ENCODE peak calls at places on chromosomes 4 and X, in seven cellular contexts. One of them, this sample, is unnamed.
A peak's percentile ranks its signal among the peaks of the same experiment; 100 is the strongest.

GRCh38 chr4:176030391-176030790 is 35.2 kb upstream of the WDR17 start:
- DNase-seq in HCT116: no peak
- DNase-seq in HepG2: no peak
- DNase-seq in K562: no peak
- DNase-seq in H1: no peak
- DNase-seq in T47D: no peak
- DNase-seq in GM12878: no peak
- DNase-seq in this sample: no peak

GRCh38 chr4:84710520-84710919 is 127.6 kb downstream of the CDS1 start:
- DNase-seq in HCT116: no peak
- DNase-seq in HepG2: no peak
- DNase-seq in K562: no peak
- DNase-seq in H1: no peak
- DNase-seq in T47D: no peak
- DNase-seq in GM12878: no peak
- DNase-seq in this sample: no peak

GRCh38 chr4:110620352-110621327 is 2.2 kb downstream of the PITX2 start:
- DNase-seq in HCT116: no peak
- DNase-seq in HepG2: no peak
- DNase-seq in K562: no peak
- DNase-seq in H1: no peak
- DNase-seq in T47D: no peak
- DNase-seq in GM12878: no peak
- DNase-seq in this sample: peak; percentile 66

GRCh38 chr4:86686741-86687140 is 92.6 kb downstream of the PTPN13 start:
- DNase-seq in HCT116: no peak
- DNase-seq in HepG2: no peak
- DNase-seq in K562: no peak
- DNase-seq in H1: no peak
- DNase-seq in T47D: no peak
- DNase-seq in GM12878: no peak
- DNase-seq in this sample: no peak

GRCh38 chr4:24228692-24229091 is 338.8 kb upstream of the PPARGC1A start:
- DNase-seq in HCT116: no peak
- DNase-seq in HepG2: no peak
- DNase-seq in K562: no peak
- DNase-seq in H1: no peak
- DNase-seq in T47D: no peak
- DNase-seq in GM12878: no peak
- DNase-seq in this sample: no peak

GRCh38 chrX:9534686-9535085 is 69.8 kb downstream of the TBL1X start:
- DNase-seq in HCT116: no peak
- DNase-seq in HepG2: peak; percentile 9
- DNase-seq in K562: no peak
- DNase-seq in H1: no peak
- DNase-seq in T47D: no peak
- DNase-seq in GM12878: no peak
- DNase-seq in this sample: no peak

GRCh38 chr4:113639311-113639710 is 122.2 kb downstream of the CAMK2D start:
- DNase-seq in HCT116: no peak
- DNase-seq in HepG2: no peak
- DNase-seq in K562: no peak
- DNase-seq in H1: no peak
- DNase-seq in T47D: no peak
- DNase-seq in GM12878: no peak
- DNase-seq in this sample: no peak

GRCh38 chr4:141388483-141388882 is 167.8 kb downstream of the ZNF330 start:
- DNase-seq in HCT116: no peak
- DNase-seq in HepG2: no peak
- DNase-seq in K562: no peak
- DNase-seq in H1: no peak
- DNase-seq in T47D: no peak
- DNase-seq in GM12878: no peak
- DNase-seq in this sample: no peak

GRCh38 chrX:475926-476723 is 89.4 kb upstream of the PPP2R3B start:
- DNase-seq in HCT116: no peak
- DNase-seq in HepG2: no peak
- DNase-seq in K562: no peak
- DNase-seq in H1: no peak
- DNase-seq in T47D: no peak
- DNase-seq in GM12878: no peak
- DNase-seq in this sample: no peak
- TF ChIP-seq JUND in HCT116: no peak
- TF ChIP-seq JUND in HepG2: no peak
- TF ChIP-seq JUND in K562: peak; percentile 77
- TF ChIP-seq JUND in H1: peak; percentile 66
- TF ChIP-seq JUND in T47D: no peak
- TF ChIP-seq JUND in GM12878: no peak
- TF ChIP-seq JUND in this sample: no peak

GRCh38 chr4:177596035-177596434 is 153.8 kb upstream of the AGA start:
- DNase-seq in HCT116: peak; percentile 76
- DNase-seq in HepG2: peak; percentile 2
- DNase-seq in K562: no peak
- DNase-seq in H1: peak; percentile 25
- DNase-seq in T47D: no peak
- DNase-seq in GM12878: no peak
- DNase-seq in this sample: peak; percentile 6
- TF ChIP-seq JUND in HCT116: peak; percentile 97
- TF ChIP-seq JUND in HepG2: no peak
- TF ChIP-seq JUND in K562: peak; percentile 79
- TF ChIP-seq JUND in H1: peak; percentile 70
- TF ChIP-seq JUND in T47D: no peak
- TF ChIP-seq JUND in GM12878: no peak
- TF ChIP-seq JUND in this sample: peak; percentile 97

DNA sequence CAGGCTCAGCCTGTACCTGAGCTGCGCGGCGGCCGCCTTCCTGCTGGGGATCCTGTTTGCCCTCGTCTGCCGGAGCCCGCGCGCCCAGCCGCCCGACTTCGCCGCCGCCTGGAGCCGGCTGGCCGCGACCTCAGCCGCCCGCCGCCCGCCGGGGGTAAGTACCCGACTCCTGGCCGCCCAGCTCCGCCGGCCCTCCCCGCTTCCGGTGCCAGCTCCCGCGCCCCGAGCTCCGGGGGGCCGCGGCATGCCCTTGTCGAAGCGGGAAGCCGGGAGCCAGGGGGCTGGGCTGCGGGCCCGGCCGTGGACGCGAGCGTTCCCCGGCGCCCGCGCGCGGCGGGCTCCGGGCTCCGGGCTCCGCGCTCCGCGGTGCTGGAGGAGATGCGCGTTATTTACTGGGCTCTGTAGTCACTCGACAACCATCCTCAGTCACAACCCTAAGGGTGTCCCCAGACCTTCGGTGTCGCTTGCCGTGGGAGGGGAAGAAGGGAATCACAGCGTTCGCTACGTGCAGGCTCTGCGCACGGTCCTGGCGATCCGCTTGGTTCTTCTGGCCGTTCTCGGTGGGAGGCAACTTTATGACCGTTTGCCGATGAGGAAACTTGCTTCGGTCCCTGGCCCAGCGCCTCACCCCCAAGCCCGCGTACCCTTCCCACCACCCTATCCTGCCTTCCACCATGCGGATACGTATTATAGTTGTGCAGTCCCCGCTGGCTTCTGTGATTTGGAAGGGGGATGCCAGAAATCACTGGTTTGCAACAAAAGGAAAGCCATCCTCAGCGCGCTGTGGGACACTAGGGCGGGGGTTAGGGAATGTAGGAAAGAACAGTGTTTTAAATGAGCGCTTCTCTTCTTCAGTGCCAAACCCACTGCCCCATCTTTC is 944 bp downstream of the SNX25 start:
- DNase-seq in HCT116: no peak
- DNase-seq in HepG2: peak; percentile 13
- DNase-seq in K562: peak; percentile 52
- DNase-seq in H1: no peak
- DNase-seq in T47D: peak; percentile 41
- DNase-seq in GM12878: no peak
- DNase-seq in this sample: peak; percentile 82
- TF ChIP-seq JUND in HCT116: no peak
- TF ChIP-seq JUND in HepG2: no peak
- TF ChIP-seq JUND in K562: no peak
- TF ChIP-seq JUND in H1: no peak
- TF ChIP-seq JUND in T47D: no peak
- TF ChIP-seq JUND in GM12878: no peak
- TF ChIP-seq JUND in this sample: no peak

GRCh38 chr4:138804705-138805104 is 210.9 kb upstream of the NOCT start:
- DNase-seq in HCT116: no peak
- DNase-seq in HepG2: no peak
- DNase-seq in K562: no peak
- DNase-seq in H1: no peak
- DNase-seq in T47D: no peak
- DNase-seq in GM12878: no peak
- DNase-seq in this sample: no peak
- TF ChIP-seq JUND in HCT116: no peak
- TF ChIP-seq JUND in HepG2: no peak
- TF ChIP-seq JUND in K562: no peak
- TF ChIP-seq JUND in H1: no peak
- TF ChIP-seq JUND in T47D: no peak
- TF ChIP-seq JUND in GM12878: no peak
- TF ChIP-seq JUND in this sample: no peak

GRCh38 chrX:117972681-117973080 is 143.9 kb downstream of the KLHL13 start:
- DNase-seq in HCT116: no peak
- DNase-seq in HepG2: no peak
- DNase-seq in K562: no peak
- DNase-seq in H1: no peak
- DNase-seq in T47D: peak; percentile 20
- DNase-seq in GM12878: no peak
- DNase-seq in this sample: no peak
- TF ChIP-seq JUND in HCT116: no peak
- TF ChIP-seq JUND in HepG2: no peak
- TF ChIP-seq JUND in K562: no peak
- TF ChIP-seq JUND in H1: no peak
- TF ChIP-seq JUND in T47D: no peak
- TF ChIP-seq JUND in GM12878: no peak
- TF ChIP-seq JUND in this sample: no peak